ENCODE peak calls at places on chromosomes 5 and 9, in six cellular contexts. G, Y, O, H, J and N are unnamed samples.

GRCh38 chr5:137582218-137582617 is 83.1 kb upstream of the SPOCK1 start:
- DNase-seq in G (no peak), Y (no peak), O (no peak), H (no peak), J (no peak), N (no peak)

GRCh38 chr5:3843691-3844090 is 248.1 kb downstream of the IRX1 start:
- DNase-seq in G (no peak), Y (no peak), O (no peak), H (no peak), J (no peak), N (no peak)

GRCh38 chr9:76571288-76572204 is 112.6 kb downstream of the GCNT1 start:
- DNase-seq in G (no peak), Y (no peak), O (no peak), H (peak; percentile 14), J (peak; percentile 62), N (no peak)

GRCh38 chr5:76403963-76404693 is 1.0 kb downstream of the IQGAP2 start:
- DNase-seq in G (no peak), Y (no peak), O (no peak), H (peak; percentile 93), J (peak; percentile 87), N (peak; percentile 79)

GRCh38 chr5:31995011-31995410 is 179.1 kb downstream of the GOLPH3 start:
- DNase-seq in G (no peak), Y (no peak), O (no peak), H (no peak), J (peak; percentile 94), N (no peak)

GRCh38 chr9:137974746-137975526 is 97.4 kb downstream of the CACNA1B start:
- DNase-seq in G (no peak), Y (no peak), O (no peak), H (no peak), J (no peak), N (no peak)

GRCh38 chr5:116032094-116032517 is at the start of gene ARL14EPL:
- DNase-seq in G (peak; percentile 99), Y (peak; percentile 3), O (peak; percentile 87), H (peak; percentile 33), J (no peak), N (peak; percentile 18)

GRCh38 chr9:3868012-3868411 is 342.2 kb upstream of the RFX3 start:
- DNase-seq in G (no peak), Y (no peak), O (no peak), H (no peak), J (no peak), N (no peak)

GRCh38 chr9:76734716-76735115 is 29.5 kb upstream of the PCA3 start:
- DNase-seq in G (no peak), Y (no peak), O (no peak), H (no peak), J (no peak), N (no peak)

GRCh38 chr9:12702160-12702758 is 9.1 kb downstream of the TYRP1 start:
- DNase-seq in G (peak; percentile 56), Y (peak; percentile 30), O (peak; percentile 70), H (peak; percentile 85), J (no peak), N (peak; percentile 80)

GRCh38 chr5:55471468-55471867 is 63.3 kb downstream of the PLPP1 start:
- DNase-seq in G (no peak), Y (no peak), O (no peak), H (no peak), J (no peak), N (no peak)

GRCh38 chr5:125376059-125376641 is 629.7 kb upstream of the ZNF608 start:
- DNase-seq in G (no peak), Y (no peak), O (no peak), H (no peak), J (no peak), N (no peak)

GRCh38 chr9:71729816-71730526 is 38.3 kb downstream of the CEMIP2 start:
- DNase-seq in G (no peak), Y (no peak), O (peak; percentile 70), H (no peak), J (no peak), N (no peak)

GRCh38 chr9:22040760-22041159 is 31.7 kb upstream of the CDKN2B start:
- DNase-seq in G (no peak), Y (no peak), O (peak; percentile 66), H (no peak), J (no peak), N (no peak)

GRCh38 chr5:10513501-10514442 is 50.1 kb upstream of the ANKRD33B start:
- DNase-seq in G (no peak), Y (no peak), O (peak; percentile 31), H (peak; percentile 86), J (no peak), N (peak; percentile 52)

GRCh38 chr9:5265939-5266338 is 34.7 kb downstream of the INSL4 start:
- DNase-seq in G (no peak), Y (no peak), O (no peak), H (peak; percentile 55), J (peak; percentile 12), N (peak; percentile 9)

GRCh38 chr9:39108145-39108544 is 179.8 kb downstream of the CNTNAP3 start:
- DNase-seq in G (no peak), Y (no peak), O (no peak), H (no peak), J (no peak), N (no peak)

GRCh38 chr9:93673271-93673843 is 97.0 kb downstream of the PHF2 start:
- DNase-seq in G (no peak), Y (peak; percentile 35), O (no peak), H (no peak), J (no peak), N (no peak)

GRCh38 chr9:126957687-126958053 is 43.1 kb downstream of the RALGPS1 start:
- DNase-seq in G (peak; percentile 18), Y (no peak), O (peak; percentile 39), H (no peak), J (no peak), N (no peak)

GRCh38 chr5:133841831-133842750 is 126.3 kb downstream of the C5orf15 start:
- DNase-seq in G (no peak), Y (no peak), O (no peak), H (no peak), J (no peak), N (no peak)

GRCh38 chr5:174692982-174693422 is 31.4 kb upstream of the MSX2 start:
- DNase-seq in G (no peak), Y (peak; percentile 55), O (no peak), H (peak; percentile 78), J (no peak), N (peak; percentile 88)

GRCh38 chr5:117454716-117455212 is 880.1 kb upstream of the SEMA6A start:
- DNase-seq in G (peak; percentile 62), Y (peak; percentile 12), O (peak; percentile 7), H (peak; percentile 74), J (peak; percentile 57), N (peak; percentile 26)

GRCh38 chr9:136694163-136694864 is 7.1 kb upstream of the AGPAT2 start:
- DNase-seq in G (peak; percentile 43), Y (peak; percentile 92), O (peak; percentile 63), H (peak; percentile 85), J (no peak), N (peak; percentile 79)

GRCh38 chr9:69143291-69143690 is 30.8 kb upstream of the TJP2 start:
- DNase-seq in G (no peak), Y (no peak), O (peak; percentile 16), H (no peak), J (no peak), N (no peak)

GRCh38 chr9:121133104-121133816 is 58.5 kb downstream of the CNTRL start:
- DNase-seq in G (no peak), Y (no peak), O (no peak), H (peak; percentile 66), J (no peak), N (no peak)
- TF ChIP-seq EZH2phosphoT487 in G (no peak), Y (no peak), O (no peak), H (no peak), J (no peak), N (no peak)

GRCh38 chr9:122223435-122223834 is 5.3 kb downstream of the LHX6 start:
- DNase-seq in G (no peak), Y (no peak), O (no peak), H (no peak), J (no peak), N (no peak)
- H3K4me1 ChIP-seq in G (no peaks in the 10 kb centered on the region), Y (no peaks in the 10 kb centered on the region), O (peaks cover 5% of the 10 kb centered on the region), H (peaks cover 44% of the 10 kb centered on the region), J (no peaks in the 10 kb centered on the region), N (peaks cover 45% of the 10 kb centered on the region)

DNA sequence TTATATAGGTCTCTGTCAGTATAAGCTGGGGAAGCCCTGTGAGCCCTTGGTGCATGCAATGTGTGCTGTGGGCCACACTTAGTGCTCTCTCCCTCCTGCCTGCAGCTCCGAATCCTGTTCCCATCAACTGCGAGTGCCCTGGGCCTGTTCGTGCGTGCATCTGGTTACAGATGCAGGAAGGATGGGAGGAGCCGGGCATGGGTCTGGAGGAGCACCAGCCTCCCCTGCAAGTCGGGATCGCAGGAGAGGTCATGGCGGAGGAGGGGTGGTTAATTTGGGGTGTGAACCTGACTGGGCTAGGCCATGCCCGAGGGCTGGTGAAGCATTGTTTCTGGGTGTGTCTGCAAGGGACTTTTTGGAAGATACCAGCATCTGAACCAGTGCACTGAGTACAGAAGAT is 274.6 kb upstream of the IRX4 start:
- DNase-seq in G (no peak), Y (no peak), O (no peak), H (no peak), J (no peak), N (no peak)
- TF ChIP-seq CTCF in G (no peak), Y (no peak), O (no peak), H (no peak), J (no peak), N (no peak)

GRCh38 chr9:90855208-90856000 is 53.8 kb downstream of the SYK start:
- DNase-seq in G (no peak), Y (no peak), O (no peak), H (no peak), J (no peak), N (no peak)
- TF ChIP-seq EZH2phosphoT487 in G (no peak), Y (no peak), O (no peak), H (no peak), J (no peak), N (no peak)

GRCh38 chr5:1642221-1642620 is 118.5 kb upstream of the LPCAT1 start:
- DNase-seq in G (no peak), Y (no peak), O (no peak), H (no peak), J (no peak), N (no peak)
- H3K4me1 ChIP-seq in G (no peaks in the 10 kb centered on the region), Y (no peaks in the 10 kb centered on the region), O (peaks cover 14% of the 10 kb centered on the region), H (peaks cover 13% of the 10 kb centered on the region), J (peaks cover 8% of the 10 kb centered on the region), N (peaks cover 3% of the 10 kb centered on the region)